ENCODE peak calls at places on chromosomes 4 and X, in eight cellular contexts. Z is stomach, A is lower leg skin, N is transverse colon, L is A549, H is breast epithelium, D is body of pancreas, O is upper lobe of left lung. F is an unnamed sample.

GRCh38 chr4:93396274-93396673 is 432.3 kb upstream of the ATOH1 start:
- DNase-seq in N (no peak), D (no peak), L (peak; percentile 6), H (no peak), Z (no peak), O (no peak), A (no peak), F (no peak)

GRCh38 chrX:119189586-119189985 is 46.5 kb upstream of the PGRMC1 start:
- DNase-seq in H (no peak), N (no peak), L (no peak), O (no peak), D (peak; percentile 19), A (no peak), Z (no peak), F (peak; percentile 35)

GRCh38 chr4:189088783-189089182 is 851.9 kb upstream of the FRG1 start:
- DNase-seq in D (no peak), Z (no peak), H (no peak), O (no peak), N (no peak), L (no peak), A (no peak), F (no peak)

GRCh38 chrX:320126-320783 is 1.7 kb upstream of the GTPBP6 start:
- DNase-seq in L (no peak), H (no peak), A (peak; percentile 89), D (peak; percentile 47), O (peak; percentile 20), N (peak; percentile 26), Z (no peak), F (no peak)

GRCh38 chrX:71053217-71053621 is 14.9 kb downstream of the SNX12 start:
- DNase-seq in Z (no peak), N (no peak), D (peak; percentile 11), L (no peak), H (no peak), A (no peak), O (no peak), F (no peak)

GRCh38 chrX:129739591-129739990 is 812 bp downstream of the XPNPEP2 start:
- DNase-seq in N (no peak), Z (no peak), H (no peak), A (no peak), O (no peak), L (no peak), D (no peak), F (no peak)

GRCh38 chr4:149785686-149786431 is 29.8 kb downstream of the IQCM start:
- DNase-seq in H (no peak), O (no peak), A (no peak), L (no peak), N (no peak), Z (no peak), D (no peak), F (no peak)

GRCh38 chr4:160026720-160027119 is 923.8 kb downstream of the RAPGEF2 start:
- DNase-seq in H (no peak), D (no peak), Z (no peak), O (no peak), N (no peak), A (no peak), L (peak; percentile 80), F (no peak)

GRCh38 chr4:105061720-105062119 is 85.0 kb upstream of the TET2 start:
- DNase-seq in H (no peak), D (no peak), A (no peak), L (no peak), N (no peak), O (no peak), Z (no peak), F (no peak)

GRCh38 chrX:13469963-13470679 is 99.3 kb upstream of the EGFL6 start:
- DNase-seq in H (no peak), L (peak; percentile 14), A (no peak), Z (no peak), D (no peak), O (no peak), N (no peak), F (no peak)

GRCh38 chr4:112905728-112906127 is 143.7 kb upstream of the ANK2 start:
- DNase-seq in A (no peak), D (no peak), N (no peak), O (no peak), H (no peak), Z (no peak), L (no peak), F (no peak)

GRCh38 chr4:88018471-88018870 is 11.0 kb downstream of the PKD2 start:
- DNase-seq in N (no peak), O (no peak), Z (no peak), A (no peak), D (peak; percentile 27), L (no peak), H (no peak), F (peak; percentile 47)

GRCh38 chr4:112284662-112285411 is 867 bp downstream of the TIFA start:
- DNase-seq in H (peak; percentile 47), D (peak; percentile 28), O (no peak), A (no peak), L (no peak), N (peak; percentile 27), Z (no peak), F (no peak)

GRCh38 chr4:85747871-85748491 is 273.0 kb downstream of the ARHGAP24 start:
- DNase-seq in N (peak; percentile 15), Z (no peak), A (no peak), H (no peak), O (peak; percentile 38), L (peak; percentile 80), D (peak; percentile 62), F (no peak)

DNA sequence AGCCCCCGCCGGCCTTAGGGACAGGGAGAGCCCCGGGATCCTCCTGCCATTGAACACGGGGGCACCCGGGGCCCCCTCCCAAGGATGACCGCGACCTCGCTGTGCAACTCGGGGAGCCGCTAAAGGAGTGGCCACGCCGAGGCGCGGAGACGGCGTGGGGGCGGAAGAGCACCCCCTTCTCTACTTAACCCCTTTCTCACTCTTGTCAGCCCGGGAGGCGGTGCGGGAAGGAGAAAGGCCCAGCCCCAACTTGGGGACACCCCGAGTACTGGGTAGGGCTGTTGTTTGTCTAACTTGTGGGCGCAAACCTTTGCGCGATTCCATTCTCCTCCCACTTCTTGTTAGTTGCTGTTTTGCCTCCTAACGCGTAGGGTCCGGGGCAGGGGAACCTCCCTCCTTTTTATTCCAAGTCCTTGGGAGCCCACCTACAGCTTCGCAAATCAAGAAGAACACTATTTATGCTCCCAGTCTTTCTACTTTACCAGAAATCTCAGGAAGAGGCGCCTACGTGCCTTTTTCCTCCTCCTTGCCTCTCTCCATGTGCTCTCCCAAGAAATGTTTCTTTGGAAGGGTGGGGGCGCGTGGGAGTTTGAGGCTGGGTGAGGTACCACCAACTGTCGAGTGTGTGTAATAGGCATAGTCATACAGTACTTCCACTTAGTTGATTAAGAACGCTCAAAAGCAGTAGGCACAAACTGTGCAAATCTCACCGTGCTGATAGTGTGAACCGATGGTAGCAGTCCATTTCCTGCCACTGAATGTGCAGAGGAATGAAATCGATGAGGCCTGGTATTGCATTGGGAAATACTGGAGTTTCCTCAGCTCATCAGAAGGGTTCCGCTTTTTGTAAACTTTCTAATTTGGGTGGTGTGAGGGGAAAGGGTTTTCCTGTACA is 810 bp downstream of the DIAPH2 start:
- DNase-seq in O (peak; percentile 55), L (peak; percentile 42), H (no peak), Z (peak; percentile 35), A (no peak), D (peak; percentile 17), N (peak; percentile 45), F (no peak)
- TF ChIP-seq POLR2A in O (no peak), L (no peak), H (no peak), Z (no peak), A (no peak), D (peak; percentile 43), N (no peak), F (no peak)

GRCh38 chr4:15007201-15007600 is 4.9 kb downstream of the CPEB2 start:
- DNase-seq in D (no peak), L (peak; percentile 40), Z (no peak), N (no peak), O (no peak), H (no peak), A (no peak), F (no peak)
- TF ChIP-seq POLR2A in D (no peak), L (no peak), Z (no peak), N (no peak), O (no peak), H (no peak), A (no peak), F (no peak)

GRCh38 chr4:165668694-165669093 is 204.3 kb upstream of the TLL1 start:
- DNase-seq in N (no peak), H (no peak), Z (no peak), L (no peak), O (no peak), A (no peak), D (no peak), F (no peak)
- TF ChIP-seq POLR2A in N (no peak), H (no peak), Z (no peak), L (no peak), O (no peak), A (no peak), D (no peak), F (no peak)

DNA sequence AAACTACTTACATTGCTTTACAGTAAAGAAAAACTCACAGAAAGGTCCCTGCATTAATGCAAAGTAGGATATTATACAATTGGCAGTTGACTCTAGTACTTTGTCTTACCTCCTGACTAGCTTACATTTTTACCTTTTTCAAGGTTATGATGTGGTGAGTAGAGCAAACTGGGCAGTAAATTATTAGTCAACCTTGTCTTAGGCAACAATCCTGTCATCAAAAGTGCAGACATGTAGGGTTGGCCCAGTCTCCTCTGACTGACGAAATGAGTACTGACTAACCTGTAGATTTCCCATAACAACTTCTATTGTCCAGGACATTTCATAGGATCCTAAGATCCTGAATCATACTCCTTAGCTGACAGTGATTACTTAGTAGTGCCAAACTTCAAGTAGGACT is 142.0 kb upstream of the NUDT6 start:
- DNase-seq in D (peak; percentile 17), N (no peak), H (no peak), O (no peak), Z (no peak), A (no peak), L (peak; percentile 68), F (no peak)
- TF ChIP-seq POLR2A in D (no peak), N (no peak), H (no peak), O (no peak), Z (no peak), A (no peak), L (no peak), F (no peak)